ENCODE peak calls at places on chromosomes 4 and X, in six cellular contexts. One of them, this sample, is unnamed.

GRCh38 chr4:16126714-16127113 is 42.9 kb upstream of the PROM1 start:
- DNase-seq in mesenchymal stem cell: no peak
- DNase-seq in IMR-90: no peak
- DNase-seq in H9: no peak
- DNase-seq in neuronal stem cell: no peak
- DNase-seq in H1: no peak
- DNase-seq in this sample: no peak

GRCh38 chr4:40380647-40381046 is 45.5 kb downstream of the CHRNA9 start:
- DNase-seq in mesenchymal stem cell: no peak
- DNase-seq in IMR-90: no peak
- DNase-seq in H9: no peak
- DNase-seq in neuronal stem cell: no peak
- DNase-seq in H1: no peak
- DNase-seq in this sample: peak

GRCh38 chr4:33482773-33483172 is 2761.5 kb downstream of the ARAP2 start:
- DNase-seq in mesenchymal stem cell: no peak
- DNase-seq in IMR-90: no peak
- DNase-seq in H9: no peak
- DNase-seq in neuronal stem cell: no peak
- DNase-seq in H1: no peak
- DNase-seq in this sample: no peak

GRCh38 chr4:75908555-75908954 is 6.3 kb upstream of the PPEF2 start:
- DNase-seq in mesenchymal stem cell: no peak
- DNase-seq in IMR-90: no peak
- DNase-seq in H9: no peak
- DNase-seq in neuronal stem cell: no peak
- DNase-seq in H1: no peak
- DNase-seq in this sample: no peak

GRCh38 chrX:153765138-153766079 is 1.4 kb downstream of the PLXNB3 start:
- DNase-seq in mesenchymal stem cell: peak
- DNase-seq in IMR-90: peak
- DNase-seq in H9: peak
- DNase-seq in neuronal stem cell: no peak
- DNase-seq in H1: no peak
- DNase-seq in this sample: no peak

GRCh38 chrX:103562801-103563200 is 22.5 kb upstream of the TCEAL4 start:
- DNase-seq in mesenchymal stem cell: no peak
- DNase-seq in IMR-90: no peak
- DNase-seq in H9: no peak
- DNase-seq in neuronal stem cell: no peak
- DNase-seq in H1: no peak
- DNase-seq in this sample: no peak

GRCh38 chr4:187363453-187363852 is 632.1 kb upstream of the ZFP42 start:
- DNase-seq in mesenchymal stem cell: no peak
- DNase-seq in IMR-90: no peak
- DNase-seq in H9: no peak
- DNase-seq in neuronal stem cell: no peak
- DNase-seq in H1: no peak
- DNase-seq in this sample: no peak

GRCh38 chrX:40012800-40013682 is 84.7 kb downstream of the BCOR start:
- DNase-seq in mesenchymal stem cell: peak
- DNase-seq in IMR-90: peak
- DNase-seq in H9: peak
- DNase-seq in neuronal stem cell: no peak
- DNase-seq in H1: peak
- DNase-seq in this sample: no peak

GRCh38 chr4:3687538-3687937 is 78.6 kb upstream of the ADRA2C start:
- DNase-seq in mesenchymal stem cell: no peak
- DNase-seq in IMR-90: no peak
- DNase-seq in H9: no peak
- DNase-seq in neuronal stem cell: no peak
- DNase-seq in H1: no peak
- DNase-seq in this sample: no peak

GRCh38 chr4:185846550-185847210 is 34.7 kb upstream of the SORBS2 start:
- DNase-seq in mesenchymal stem cell: no peak
- DNase-seq in IMR-90: no peak
- DNase-seq in H9: no peak
- DNase-seq in neuronal stem cell: no peak
- DNase-seq in H1: no peak
- DNase-seq in this sample: no peak

GRCh38 chr4:10036926-10037325 is 15.6 kb upstream of the SLC2A9 start:
- DNase-seq in mesenchymal stem cell: no peak
- DNase-seq in IMR-90: no peak
- DNase-seq in H9: no peak
- DNase-seq in neuronal stem cell: no peak
- DNase-seq in H1: no peak
- DNase-seq in this sample: no peak

GRCh38 chrX:119015407-119016242 is 41.2 kb downstream of the LONRF3 start:
- DNase-seq in mesenchymal stem cell: peak
- DNase-seq in IMR-90: peak
- DNase-seq in H9: no peak
- DNase-seq in neuronal stem cell: no peak
- DNase-seq in H1: no peak
- DNase-seq in this sample: peak

GRCh38 chr4:158630893-158631292 is 40.8 kb downstream of the C4orf46 start:
- DNase-seq in mesenchymal stem cell: no peak
- DNase-seq in IMR-90: peak
- DNase-seq in H9: no peak
- DNase-seq in neuronal stem cell: no peak
- DNase-seq in H1: no peak
- DNase-seq in this sample: no peak

GRCh38 chrX:154030266-154030665 is 10.6 kb upstream of the IRAK1 start:
- DNase-seq in mesenchymal stem cell: no peak
- DNase-seq in IMR-90: no peak
- DNase-seq in H9: no peak
- DNase-seq in neuronal stem cell: no peak
- DNase-seq in H1: no peak
- DNase-seq in this sample: no peak

GRCh38 chrX:72046447-72046846 is 85.3 kb downstream of the RTL5 start:
- DNase-seq in mesenchymal stem cell: peak
- DNase-seq in IMR-90: no peak
- DNase-seq in H9: no peak
- DNase-seq in neuronal stem cell: no peak
- DNase-seq in H1: no peak
- DNase-seq in this sample: no peak

GRCh38 chrX:13319953-13320352 is at the start of gene ATXN3L:
- DNase-seq in mesenchymal stem cell: no peak
- DNase-seq in IMR-90: no peak
- DNase-seq in H9: no peak
- DNase-seq in neuronal stem cell: no peak
- DNase-seq in H1: no peak
- DNase-seq in this sample: no peak

GRCh38 chrX:4670606-4671005 is 957.2 kb upstream of the PRKX start:
- DNase-seq in mesenchymal stem cell: no peak
- DNase-seq in IMR-90: no peak
- DNase-seq in H9: no peak
- DNase-seq in neuronal stem cell: no peak
- DNase-seq in H1: no peak
- DNase-seq in this sample: no peak

GRCh38 chr4:81137894-81138293 is 77.1 kb downstream of the PRKG2 start:
- DNase-seq in mesenchymal stem cell: no peak
- DNase-seq in IMR-90: no peak
- DNase-seq in H9: no peak
- DNase-seq in neuronal stem cell: no peak
- DNase-seq in H1: no peak
- DNase-seq in this sample: no peak

GRCh38 chr4:82589756-82590155 is 28.0 kb upstream of the TMEM150C start:
- DNase-seq in mesenchymal stem cell: no peak
- DNase-seq in IMR-90: no peak
- DNase-seq in H9: no peak
- DNase-seq in neuronal stem cell: no peak
- DNase-seq in H1: no peak
- DNase-seq in this sample: no peak

GRCh38 chr4:4259484-4260100 is 11.6 kb upstream of the TMEM128 start:
- DNase-seq in mesenchymal stem cell: no peak
- DNase-seq in IMR-90: no peak
- DNase-seq in H9: no peak
- DNase-seq in neuronal stem cell: no peak
- DNase-seq in H1: no peak
- DNase-seq in this sample: no peak

GRCh38 chrX:35890699-35891098 is 28.8 kb upstream of the CFAP47 start:
- DNase-seq in mesenchymal stem cell: peak
- DNase-seq in IMR-90: peak
- DNase-seq in H9: peak
- DNase-seq in neuronal stem cell: peak
- DNase-seq in H1: peak
- DNase-seq in this sample: peak

GRCh38 chr4:124964251-124964650 is 251.7 kb upstream of the ANKRD50 start:
- DNase-seq in mesenchymal stem cell: no peak
- DNase-seq in IMR-90: no peak
- DNase-seq in H9: no peak
- DNase-seq in neuronal stem cell: no peak
- DNase-seq in H1: no peak
- DNase-seq in this sample: no peak

GRCh38 chrX:103056902-103057301 is 7.1 kb downstream of the BEX1 start:
- DNase-seq in mesenchymal stem cell: no peak
- DNase-seq in IMR-90: no peak
- DNase-seq in H9: no peak
- DNase-seq in neuronal stem cell: no peak
- DNase-seq in H1: no peak
- DNase-seq in this sample: no peak

GRCh38 chrX:143669395-143669794 is 33.5 kb upstream of the SLITRK4 start:
- DNase-seq in mesenchymal stem cell: peak
- DNase-seq in IMR-90: no peak
- DNase-seq in H9: no peak
- DNase-seq in neuronal stem cell: no peak
- DNase-seq in H1: no peak
- DNase-seq in this sample: no peak

GRCh38 chr4:112840061-112840460 is 203.1 kb downstream of the LARP7 start:
- DNase-seq in mesenchymal stem cell: peak
- DNase-seq in IMR-90: peak
- DNase-seq in H9: no peak
- DNase-seq in neuronal stem cell: no peak
- DNase-seq in H1: no peak
- DNase-seq in this sample: no peak

GRCh38 chr4:16532240-16532990 is 306.1 kb upstream of the TAPT1 start:
- DNase-seq in mesenchymal stem cell: peak
- DNase-seq in IMR-90: peak
- DNase-seq in H9: no peak
- DNase-seq in neuronal stem cell: no peak
- DNase-seq in H1: no peak
- DNase-seq in this sample: no peak

GRCh38 chrX:133335027-133335426 is 80.3 kb downstream of the GPC4 start:
- DNase-seq in mesenchymal stem cell: peak
- DNase-seq in IMR-90: peak
- DNase-seq in H9: no peak
- DNase-seq in neuronal stem cell: no peak
- DNase-seq in H1: no peak
- DNase-seq in this sample: peak

GRCh38 chr4:144906181-144906895 is 191.7 kb downstream of the ANAPC10 start:
- DNase-seq in mesenchymal stem cell: peak
- DNase-seq in IMR-90: peak
- DNase-seq in H9: no peak
- DNase-seq in neuronal stem cell: no peak
- DNase-seq in H1: no peak
- DNase-seq in this sample: peak

GRCh38 chrX:71542825-71543224 is 9.9 kb downstream of the OGT start:
- DNase-seq in mesenchymal stem cell: no peak
- DNase-seq in IMR-90: no peak
- DNase-seq in H9: no peak
- DNase-seq in neuronal stem cell: no peak
- DNase-seq in H1: no peak
- DNase-seq in this sample: no peak

DNA sequence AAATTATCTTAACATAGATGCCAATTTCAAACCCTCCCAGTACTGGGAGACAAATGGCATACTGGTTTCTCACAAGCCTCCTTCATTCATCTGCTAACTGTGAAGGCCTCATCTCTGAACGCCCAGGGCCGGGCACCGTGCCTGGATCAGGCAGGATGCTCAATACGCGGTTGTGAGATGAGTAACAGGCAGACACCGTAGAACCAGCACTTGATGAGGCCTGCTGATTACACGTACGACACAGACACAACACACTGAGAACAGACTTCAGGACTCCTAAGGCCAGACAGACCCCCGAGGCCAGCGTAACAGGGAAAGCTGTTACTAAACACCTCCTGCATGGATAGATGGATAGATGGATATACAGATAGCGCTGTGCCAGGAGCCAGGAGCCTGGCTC is 154.6 kb downstream of the AFAP1 start:
- DNase-seq in mesenchymal stem cell: no peak
- DNase-seq in IMR-90: peak
- DNase-seq in H9: no peak
- DNase-seq in neuronal stem cell: no peak
- DNase-seq in H1: no peak
- DNase-seq in this sample: peak
- H3K27ac ChIP-seq in mesenchymal stem cell: no peak
- H3K27ac ChIP-seq in IMR-90: no peak
- H3K27ac ChIP-seq in H9: no peak
- H3K27ac ChIP-seq in neuronal stem cell: no peak
- H3K27ac ChIP-seq in H1: no peak
- H3K27ac ChIP-seq in this sample: no peak

GRCh38 chrX:129097668-129098067 is 425.6 kb downstream of the SMARCA1 start:
- DNase-seq in mesenchymal stem cell: no peak
- DNase-seq in IMR-90: no peak
- DNase-seq in H9: no peak
- DNase-seq in neuronal stem cell: no peak
- DNase-seq in H1: no peak
- DNase-seq in this sample: no peak

GRCh38 chrX:129099206-129099605 is 424.1 kb downstream of the SMARCA1 start:
- DNase-seq in mesenchymal stem cell: no peak
- DNase-seq in IMR-90: no peak
- DNase-seq in H9: no peak
- DNase-seq in neuronal stem cell: peak
- DNase-seq in H1: no peak
- DNase-seq in this sample: no peak
- H4K91ac ChIP-seq in mesenchymal stem cell: no peak
- H4K91ac ChIP-seq in IMR-90: no peak
- H4K91ac ChIP-seq in H9: no peak
- H4K91ac ChIP-seq in neuronal stem cell: no peak
- H4K91ac ChIP-seq in H1: no peak
- H4K91ac ChIP-seq in this sample: no peak

GRCh38 chr4:23234018-23234417 is 541.3 kb downstream of the GBA3 start:
- DNase-seq in mesenchymal stem cell: no peak
- DNase-seq in IMR-90: no peak
- DNase-seq in H9: peak
- DNase-seq in neuronal stem cell: peak
- DNase-seq in H1: no peak
- DNase-seq in this sample: no peak
- H2AK5ac ChIP-seq in mesenchymal stem cell: no peak
- H2AK5ac ChIP-seq in IMR-90: no peak
- H2AK5ac ChIP-seq in H9: no peak
- H2AK5ac ChIP-seq in neuronal stem cell: no peak
- H2AK5ac ChIP-seq in H1: no peak
- H2AK5ac ChIP-seq in this sample: no peak

DNA sequence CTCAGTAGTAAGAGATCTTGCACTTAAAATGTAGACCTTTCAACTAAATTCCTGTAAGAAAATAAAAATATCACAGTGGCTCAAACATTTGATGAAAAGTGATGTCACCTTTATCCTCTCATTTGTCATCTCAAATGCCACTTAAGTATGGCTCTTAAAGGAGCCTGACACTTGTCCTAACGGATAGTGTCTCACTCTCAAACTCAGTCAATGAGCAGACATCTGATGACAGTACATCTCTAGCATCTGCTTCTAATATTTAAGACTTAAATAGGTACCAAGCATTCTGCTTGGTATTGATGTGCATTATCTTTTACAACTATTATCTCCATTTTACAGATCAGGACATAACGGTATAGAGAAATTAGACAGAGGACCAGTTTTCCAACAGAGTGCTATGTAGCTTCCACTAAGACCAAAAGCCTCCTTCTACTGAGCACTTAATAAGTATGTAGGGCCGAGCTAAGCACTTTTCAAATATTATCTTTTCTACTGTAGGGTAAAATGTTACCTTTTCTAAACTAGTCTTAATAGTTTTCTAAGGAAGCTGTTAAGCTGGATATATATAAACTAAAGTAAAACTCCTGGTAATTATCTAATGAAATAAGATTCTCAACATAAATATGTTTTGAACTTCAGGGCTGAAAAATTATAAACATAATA is 110.2 kb downstream of the PDE5A start:
- DNase-seq in mesenchymal stem cell: no peak
- DNase-seq in IMR-90: no peak
- DNase-seq in H9: no peak
- DNase-seq in neuronal stem cell: no peak
- DNase-seq in H1: no peak
- DNase-seq in this sample: no peak
- H3K27ac ChIP-seq in mesenchymal stem cell: no peak
- H3K27ac ChIP-seq in IMR-90: peak
- H3K27ac ChIP-seq in H9: no peak
- H3K27ac ChIP-seq in neuronal stem cell: no peak
- H3K27ac ChIP-seq in H1: no peak
- H3K27ac ChIP-seq in this sample: no peak

This sample was measured in trophoblast cell.